ENCODE peak calls at places on chromosomes 12 and 14, in ten cellular contexts. H, F, E, D, B, A, M, W, J and K are unnamed samples.

GRCh38 chr12:88625316-88625715 is 45.0 kb upstream of the KITLG start:
- DNase-seq in H (no peak), F (no peak), E (no peak), D (no peak), B (no peak), A (no peak), M (peak; percentile 4), W (no peak), J (no peak), K (no peak)

GRCh38 chr12:57027011-57027804 is 10.9 kb upstream of the TAC3 start:
- DNase-seq in H (no peak), F (no peak), E (no peak), D (no peak), B (no peak), A (no peak), M (no peak), W (no peak), J (no peak), K (peak; percentile 48)

GRCh38 chr12:3103806-3104205 is 26.6 kb downstream of the TSPAN9 start:
- DNase-seq in H (no peak), F (no peak), E (no peak), D (no peak), B (no peak), A (no peak), M (no peak), W (no peak), J (no peak), K (no peak)

GRCh38 chr12:131139363-131140068 is 185.8 kb downstream of the ADGRD1 start:
- DNase-seq in H (peak; percentile 56), F (no peak), E (no peak), D (no peak), B (no peak), A (no peak), M (no peak), W (peak; percentile 76), J (no peak), K (no peak)

GRCh38 chr14:64654072-64654899 is 49.9 kb upstream of the PLEKHG3 start:
- DNase-seq in H (no peak), F (peak; percentile 31), E (peak; percentile 85), D (no peak), B (peak; percentile 47), A (peak; percentile 45), M (no peak), W (no peak), J (no peak), K (no peak)

GRCh38 chr14:79670811-79671210 is 540.5 kb downstream of the DIO2 start:
- DNase-seq in H (no peak), F (no peak), E (no peak), D (no peak), B (no peak), A (no peak), M (no peak), W (no peak), J (no peak), K (no peak)

GRCh38 chr14:53367631-53368030 is 214.5 kb upstream of the DDHD1 start:
- DNase-seq in H (no peak), F (no peak), E (no peak), D (no peak), B (no peak), A (no peak), M (no peak), W (no peak), J (no peak), K (no peak)

GRCh38 chr14:102392506-102392905 is 29.8 kb downstream of the TECPR2 start:
- DNase-seq in H (no peak), F (no peak), E (no peak), D (no peak), B (no peak), A (no peak), M (no peak), W (no peak), J (no peak), K (no peak)

GRCh38 chr12:69866698-69867097 is 41.7 kb downstream of the MYRFL start:
- DNase-seq in H (no peak), F (no peak), E (no peak), D (no peak), B (no peak), A (no peak), M (no peak), W (no peak), J (no peak), K (no peak)

GRCh38 chr14:37157987-37158386 is 14.4 kb downstream of the SLC25A21 start:
- DNase-seq in H (no peak), F (no peak), E (no peak), D (no peak), B (no peak), A (no peak), M (no peak), W (no peak), J (no peak), K (no peak)

GRCh38 chr14:90519262-90519920 is 122.6 kb downstream of the CALM1 start:
- DNase-seq in H (peak; percentile 33), F (no peak), E (no peak), D (no peak), B (no peak), A (no peak), M (no peak), W (no peak), J (no peak), K (no peak)

GRCh38 chr14:52455291-52456088 is 96.8 kb downstream of the TXNDC16 start:
- DNase-seq in H (no peak), F (no peak), E (no peak), D (no peak), B (no peak), A (no peak), M (no peak), W (no peak), J (no peak), K (no peak)

GRCh38 chr12:109714141-109714912 is 702 bp downstream of the FAM222A start:
- DNase-seq in H (peak; percentile 93), F (peak; percentile 74), E (peak; percentile 84), D (peak; percentile 77), B (no peak), A (peak; percentile 80), M (peak; percentile 83), W (peak; percentile 93), J (peak; percentile 69), K (no peak)
- TF ChIP-seq CTCF in H (no peak), F (no peak), E (no peak), D (peak; percentile 50), B (peak; percentile 6), A (peak; percentile 5), M (no peak), W (no peak), J (no peak), K (no peak)

GRCh38 chr12:8950702-8951478 is 1.4 kb upstream of the M6PR start:
- DNase-seq in H (no peak), F (peak; percentile 23), E (peak; percentile 42), D (no peak), B (no peak), A (peak; percentile 25), M (no peak), W (no peak), J (no peak), K (no peak)
- TF ChIP-seq CTCF in H (peak; percentile 15), F (no peak), E (no peak), D (peak; percentile 46), B (no peak), A (no peak), M (no peak), W (no peak), J (no peak), K (no peak)

GRCh38 chr12:54622463-54623183 is 12.1 kb downstream of the LACRT start:
- DNase-seq in H (no peak), F (no peak), E (peak; percentile 24), D (no peak), B (no peak), A (no peak), M (no peak), W (no peak), J (no peak), K (no peak)
- TF ChIP-seq CTCF in H (no peak), F (no peak), E (peak; percentile 10), D (peak; percentile 61), B (no peak), A (no peak), M (peak; percentile 38), W (no peak), J (no peak), K (no peak)

DNA sequence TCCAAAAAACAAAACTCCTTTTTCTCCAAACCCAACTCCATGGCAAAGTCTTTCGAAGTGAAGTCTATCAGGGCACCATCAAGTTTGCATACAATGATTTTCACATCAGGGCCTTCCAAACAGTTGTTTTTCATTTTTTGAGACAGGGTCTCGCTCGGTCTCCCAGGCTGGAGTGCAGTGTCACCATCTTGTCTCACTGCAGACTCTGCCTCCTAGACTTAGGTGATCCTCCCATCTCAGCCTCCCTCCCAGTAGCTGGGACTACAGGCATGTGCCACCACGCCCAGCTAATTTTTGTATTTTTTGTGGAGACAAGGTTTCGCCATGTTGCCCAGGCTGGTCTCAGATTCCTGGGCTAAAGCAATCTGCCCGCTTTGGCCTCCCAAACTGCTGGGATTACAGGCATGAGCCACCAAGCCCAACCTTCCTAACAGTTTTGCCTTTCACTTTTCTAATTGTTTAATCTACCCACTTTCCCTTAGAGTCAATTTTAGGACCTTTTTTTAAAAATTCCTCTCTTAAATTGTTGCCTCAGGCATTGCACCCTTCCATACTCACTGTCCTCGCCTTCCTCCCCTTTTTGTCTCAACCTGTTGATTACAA is 11.6 kb downstream of the ZFHX2 start:
- DNase-seq in H (peak; percentile 17), F (no peak), E (no peak), D (no peak), B (no peak), A (no peak), M (no peak), W (no peak), J (no peak), K (no peak)
- TF ChIP-seq CTCF in H (no peak), F (no peak), E (no peak), D (no peak), B (no peak), A (no peak), M (no peak), W (no peak), J (no peak), K (no peak)